ENCODE peak calls at places on chromosomes 13 and 19, in eight cellular contexts. O, I, P, C, R, M, G and D are unnamed samples.

GRCh38 chr19:17510220-17510993 is 1.0 kb upstream of the PGLS start:
- DNase-seq in O (no peak), I (no peak), P (no peak), C (no peak), R (no peak), M (no peak), G (no peak), D (no peak)

GRCh38 chr13:50377726-50378270 is 362.6 kb downstream of the KCNRG start:
- DNase-seq in O (no peak), I (no peak), P (no peak), C (no peak), R (no peak), M (no peak), G (no peak), D (no peak)

GRCh38 chr13:94712287-94712811 is at the start of gene SOX21:
- DNase-seq in O (no peak), I (no peak), P (no peak), C (no peak), R (no peak), M (peak; percentile 33), G (no peak), D (no peak)

GRCh38 chr19:55542292-55542855 is 3.0 kb downstream of the SBK3 start:
- DNase-seq in O (no peak), I (no peak), P (no peak), C (no peak), R (no peak), M (no peak), G (no peak), D (no peak)

GRCh38 chr19:4536798-4537197 is 1.8 kb upstream of the PLIN5 start:
- DNase-seq in O (no peak), I (no peak), P (peak; percentile 58), C (no peak), R (peak; percentile 83), M (no peak), G (no peak), D (no peak)

GRCh38 chr19:44799627-44800257 is 9.2 kb upstream of the BCAM start:
- DNase-seq in O (no peak), I (no peak), P (no peak), C (no peak), R (no peak), M (no peak), G (no peak), D (no peak)

GRCh38 chr19:30799854-30800755 is 427.9 kb downstream of the ZNF536 start:
- DNase-seq in O (no peak), I (peak; percentile 58), P (peak; percentile 33), C (peak; percentile 17), R (no peak), M (no peak), G (no peak), D (no peak)

GRCh38 chr19:51830263-51830662 is 35.3 kb downstream of the FPR3 start:
- DNase-seq in O (no peak), I (no peak), P (peak; percentile 28), C (no peak), R (no peak), M (no peak), G (peak; percentile 5), D (no peak)

GRCh38 chr13:64078480-64078936 is 2662.9 kb upstream of the PCDH20 start:
- DNase-seq in O (no peak), I (no peak), P (no peak), C (no peak), R (no peak), M (peak; percentile 31), G (no peak), D (no peak)

GRCh38 chr19:43784251-43784980 is 3.6 kb upstream of the KCNN4 start:
- DNase-seq in O (peak; percentile 72), I (no peak), P (peak; percentile 33), C (peak; percentile 94), R (no peak), M (peak; percentile 81), G (peak; percentile 89), D (peak; percentile 47)

GRCh38 chr19:934197-934840 is 8.5 kb downstream of the ARID3A start:
- DNase-seq in O (no peak), I (peak; percentile 13), P (no peak), C (no peak), R (no peak), M (no peak), G (no peak), D (no peak)

GRCh38 chr19:37991841-37992248 is 84.8 kb downstream of the SIPA1L3 start:
- DNase-seq in O (no peak), I (no peak), P (no peak), C (peak; percentile 70), R (no peak), M (no peak), G (no peak), D (no peak)

GRCh38 chr13:106096661-106097092 is 438.8 kb downstream of the EFNB2 start:
- DNase-seq in O (no peak), I (no peak), P (no peak), C (peak; percentile 9), R (no peak), M (no peak), G (peak; percentile 76), D (no peak)

GRCh38 chr13:99199541-99200432 is 867 bp upstream of the UBAC2 start:
- DNase-seq in O (no peak), I (no peak), P (peak; percentile 40), C (no peak), R (no peak), M (no peak), G (peak; percentile 16), D (no peak)

GRCh38 chr13:50908371-50908770 is 1.2 kb upstream of the RNASEH2B start:
- DNase-seq in O (no peak), I (no peak), P (no peak), C (no peak), R (no peak), M (no peak), G (no peak), D (no peak)

GRCh38 chr13:30997697-30998547 is 65.5 kb downstream of the TEX26 start:
- DNase-seq in O (no peak), I (peak; percentile 48), P (no peak), C (no peak), R (no peak), M (no peak), G (no peak), D (no peak)

GRCh38 chr19:30365121-30365800 is 6.9 kb upstream of the ZNF536 start:
- DNase-seq in O (no peak), I (no peak), P (no peak), C (no peak), R (no peak), M (no peak), G (no peak), D (no peak)

GRCh38 chr19:11088508-11089253 is 582 bp upstream of the LDLR start:
- DNase-seq in O (no peak), I (no peak), P (no peak), C (no peak), R (peak; percentile 24), M (no peak), G (peak; percentile 73), D (no peak)

GRCh38 chr19:8050274-8051096 is 2.1 kb upstream of the CCL25 start:
- DNase-seq in O (peak; percentile 71), I (peak; percentile 84), P (peak; percentile 90), C (peak; percentile 76), R (peak; percentile 62), M (peak; percentile 91), G (peak; percentile 77), D (no peak)

GRCh38 chr13:24165746-24166145 is 5.2 kb downstream of the SPATA13 start:
- DNase-seq in O (peak; percentile 13), I (no peak), P (no peak), C (no peak), R (no peak), M (no peak), G (peak; percentile 70), D (peak; percentile 59)

GRCh38 chr13:24168392-24168750 is 7.9 kb downstream of the SPATA13 start:
- DNase-seq in O (no peak), I (no peak), P (no peak), C (no peak), R (no peak), M (no peak), G (peak; percentile 41), D (no peak)

GRCh38 chr13:24167666-24168391 is 7.3 kb downstream of the SPATA13 start:
- DNase-seq in O (no peak), I (no peak), P (no peak), C (no peak), R (no peak), M (no peak), G (no peak), D (no peak)

GRCh38 chr13:24172071-24172470 is 11.6 kb downstream of the SPATA13 start:
- DNase-seq in O (no peak), I (no peak), P (no peak), C (no peak), R (no peak), M (no peak), G (peak; percentile 11), D (no peak)

DNA sequence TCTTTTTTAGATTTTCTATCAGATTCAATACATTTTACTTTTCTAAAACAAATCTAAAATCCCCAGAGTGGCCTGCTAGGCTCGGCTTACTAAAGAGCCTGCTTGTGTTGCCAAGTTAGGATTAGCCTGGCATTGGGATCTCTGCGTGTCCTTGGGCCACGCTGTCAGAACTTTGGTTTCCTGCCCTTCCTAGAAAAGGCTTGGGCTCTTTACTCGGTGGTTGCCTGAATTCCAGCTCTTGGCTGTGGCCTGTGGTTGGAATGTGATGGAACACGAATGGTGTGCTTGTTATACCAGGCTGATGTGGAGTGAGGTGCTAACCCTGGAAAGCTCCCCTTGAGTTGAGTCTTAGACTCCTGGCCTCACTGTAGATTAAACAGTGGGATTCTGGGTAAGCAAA is 8.5 kb downstream of the SPATA13 start:
- DNase-seq in O (no peak), I (no peak), P (peak; percentile 82), C (no peak), R (no peak), M (no peak), G (peak; percentile 7), D (no peak)
- TF ChIP-seq CTCF in O (no peak), I (no peak), P (no peak), C (no peak), R (no peak), M (no peak), G (no peak), D (no peak)

GRCh38 chr13:40189885-40190655 is 476.4 kb downstream of the FOXO1 start:
- DNase-seq in O (no peak), I (no peak), P (no peak), C (no peak), R (no peak), M (no peak), G (no peak), D (no peak)
- H3K4me3 ChIP-seq in O (no peak overlapping the region), I (no peak overlapping the region), P (no peak overlapping the region), C (no peak overlapping the region), R (no peak overlapping the region), M (no peak overlapping the region), G (no peak overlapping the region), D (no peak overlapping the region)

DNA sequence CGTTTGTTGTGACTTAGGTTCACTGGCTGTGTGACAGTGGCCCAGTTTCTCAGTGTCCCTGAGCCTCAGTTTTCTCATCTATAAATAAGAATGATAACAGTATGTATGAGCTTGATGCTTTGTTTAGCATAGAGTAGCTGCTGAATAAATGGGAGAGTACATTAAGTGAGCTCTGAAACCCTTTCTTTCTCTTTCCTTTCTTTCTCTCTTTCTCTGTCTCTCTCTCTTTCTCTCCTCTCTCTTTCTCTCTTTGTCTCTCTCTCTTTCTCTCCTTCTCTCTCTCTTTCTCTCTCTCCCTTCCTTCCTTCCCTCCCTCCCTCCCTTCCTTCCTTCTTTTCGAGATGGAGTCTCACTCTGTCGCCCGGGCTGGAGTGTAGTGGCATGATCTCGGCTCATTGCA is 2.0 kb downstream of the KXD1 start:
- DNase-seq in O (no peak), I (no peak), P (no peak), C (no peak), R (no peak), M (no peak), G (no peak), D (no peak)
- TF ChIP-seq CTCF in O (no peak), I (no peak), P (no peak), C (no peak), R (no peak), M (no peak), G (no peak), D (no peak)

GRCh38 chr19:50330365-50331078 is 1.3 kb upstream of the KCNC3 start:
- DNase-seq in O (no peak), I (peak; percentile 87), P (peak; percentile 89), C (peak; percentile 70), R (peak; percentile 78), M (peak; percentile 92), G (peak; percentile 26), D (no peak)
- H3K4me3 ChIP-seq in O (no peak overlapping the region), I (peak overlapping the region; percentile 30), P (no peak overlapping the region), C (no peak overlapping the region), R (peak overlapping the region; percentile 57), M (no peak overlapping the region), G (no peak overlapping the region), D (no peak overlapping the region)